ENCODE peak calls at places on chromosomes 2 and 18, in five cellular contexts. K is heart right ventricle, N is left ventricle myocardium inferior, Y is astrocyte of the cerebellum, Z is SJSA1. B is an unnamed sample.

GRCh38 chr2:231720971-231721640 is 12.8 kb downstream of the PTMA start:
- DNase-seq in Z (no peak), K (no peak), N (no peak), Y (no peak), B (no peak)

GRCh38 chr2:241817126-241817820 is 8.3 kb downstream of the NEU4 start:
- DNase-seq in Y (no peak), K (no peak), N (no peak), Z (no peak), B (no peak)

GRCh38 chr18:7174359-7175107 is 56.4 kb upstream of the LRRC30 start:
- DNase-seq in N (no peak), K (no peak), Z (no peak), Y (no peak), B (no peak)

GRCh38 chr2:145740302-145740701 is 1220.4 kb upstream of the ZEB2 start:
- DNase-seq in K (no peak), Y (no peak), N (no peak), Z (no peak), B (no peak)

GRCh38 chr2:34627003-34627402 is 1027.9 kb upstream of the FAM98A start:
- DNase-seq in K (no peak), Y (no peak), N (no peak), Z (no peak), B (no peak)

GRCh38 chr2:65429799-65430514 is 2.4 kb downstream of the SPRED2 start:
- DNase-seq in Z (no peak), K (peak), N (no peak), Y (no peak), B (no peak)

GRCh38 chr2:187274146-187274545 is 173.9 kb downstream of the CALCRL start:
- DNase-seq in Z (no peak), N (no peak), K (no peak), Y (no peak), B (no peak)

GRCh38 chr2:118145806-118146205 is 57.5 kb downstream of the INSIG2 start:
- DNase-seq in K (no peak), N (no peak), Z (no peak), Y (no peak), B (no peak)

GRCh38 chr2:216057688-216058193 is 23.9 kb downstream of the PECR start:
- DNase-seq in K (no peak), N (no peak), Z (no peak), Y (peak), B (peak)

GRCh38 chr2:113185643-113186315 is 12.0 kb downstream of the PSD4 start:
- DNase-seq in Y (peak), N (no peak), Z (no peak), K (no peak), B (no peak)

GRCh38 chr2:18750662-18751554 is 161.5 kb upstream of the NT5C1B start:
- DNase-seq in K (no peak), Z (no peak), N (no peak), Y (no peak), B (peak)

GRCh38 chr2:232377841-232378734 is 463 bp upstream of the ALPP start:
- DNase-seq in K (no peak), Z (no peak), N (no peak), Y (no peak), B (no peak)

GRCh38 chr2:45578056-45578843 is 32.8 kb downstream of the SRBD1 start:
- DNase-seq in Z (no peak), K (no peak), Y (no peak), N (no peak), B (no peak)

GRCh38 chr2:4884117-4884571 is 808.0 kb upstream of the SOX11 start:
- DNase-seq in Z (no peak), Y (no peak), N (no peak), K (no peak), B (no peak)

GRCh38 chr2:43139996-43140621 is 86.3 kb downstream of the ZFP36L2 start:
- DNase-seq in Y (no peak), N (peak), Z (no peak), K (peak), B (no peak)

GRCh38 chr2:145007673-145008263 is 487.8 kb upstream of the ZEB2 start:
- DNase-seq in K (peak), N (no peak), Z (no peak), Y (no peak), B (peak)

GRCh38 chr2:3216841-3217495 is 160.7 kb downstream of the EIPR1 start:
- DNase-seq in N (no peak), Y (no peak), Z (no peak), K (no peak), B (no peak)

GRCh38 chr2:98704499-98705332 is 26.2 kb downstream of the MGAT4A start:
- DNase-seq in N (no peak), Z (no peak), Y (no peak), K (no peak), B (no peak)

GRCh38 chr2:170087394-170087793 is 90.6 kb upstream of the MYO3B start:
- DNase-seq in Z (no peak), N (no peak), Y (no peak), K (no peak), B (peak)

GRCh38 chr2:217445726-217446125 is 557.1 kb downstream of the TNS1 start:
- DNase-seq in Z (no peak), Y (peak), K (no peak), N (no peak), B (no peak)

GRCh38 chr2:55585451-55586079 is 31.9 kb downstream of the PPP4R3B start:
- DNase-seq in K (no peak), N (no peak), Z (peak), Y (peak), B (peak)

GRCh38 chr2:230434677-230435324 is 18.8 kb downstream of the SP100 start:
- DNase-seq in K (no peak), N (no peak), Z (no peak), Y (no peak), B (no peak)

GRCh38 chr2:120899373-120899772 is 163.7 kb downstream of the GLI2 start:
- DNase-seq in K (no peak), Z (no peak), N (no peak), Y (no peak), B (no peak)

GRCh38 chr2:143730950-143731254 is 601.7 kb downstream of the ARHGAP15 start:
- DNase-seq in Z (no peak), Y (no peak), N (no peak), K (no peak), B (no peak)

DNA sequence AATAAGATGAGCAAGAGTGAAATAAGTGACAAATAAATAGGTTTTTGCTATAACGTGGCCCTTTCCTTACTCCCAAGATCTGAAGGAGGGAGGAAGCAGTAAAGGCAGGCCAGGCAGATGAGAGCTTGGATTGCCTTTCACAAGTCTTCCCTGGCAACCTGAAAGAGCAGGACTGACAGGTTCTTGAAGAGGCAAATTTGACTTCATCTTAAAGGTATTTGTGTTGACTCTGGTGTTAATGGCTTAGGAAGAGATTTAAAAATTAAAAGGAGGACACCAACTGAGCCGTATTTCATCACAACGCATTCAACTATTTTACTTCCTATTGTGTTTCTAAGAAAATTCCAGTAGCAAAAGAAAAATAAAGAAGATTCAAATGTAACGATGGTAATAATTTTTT is 3.2 kb downstream of the STRN start:
- DNase-seq in Y (no peak), Z (no peak), N (no peak), K (no peak), B (no peak)
- H3K4me3 ChIP-seq in Y (no peak), Z (no peak), N (no peak), K (no peak), B (no peak)

DNA sequence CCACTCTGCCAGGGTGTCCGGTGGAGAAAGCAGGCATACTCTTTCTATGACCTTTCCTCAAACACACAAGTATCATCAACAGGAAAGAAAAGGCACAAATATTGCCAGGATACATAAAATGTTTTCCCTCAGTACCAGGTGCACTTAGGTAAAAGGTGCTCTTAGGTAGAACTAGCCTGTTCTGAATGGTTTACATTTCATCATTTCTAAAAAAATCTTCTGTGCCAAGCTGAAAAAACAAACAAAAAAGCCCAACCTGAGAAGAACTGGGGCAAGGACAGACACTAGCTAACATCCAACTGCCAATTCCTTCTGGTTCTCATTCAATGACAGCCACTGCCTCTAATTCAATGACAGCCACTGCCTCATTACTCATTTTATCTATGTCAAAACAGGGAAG is 68.5 kb downstream of the SPIRE1 start:
- DNase-seq in K (no peak), N (no peak), Y (no peak), Z (no peak), B (no peak)
- H3K4me3 ChIP-seq in K (no peak), N (no peak), Y (no peak), Z (no peak), B (no peak)

GRCh38 chr2:218959761-218960195 is 312 bp downstream of the CDK5R2 start:
- DNase-seq in N (no peak), Y (no peak), Z (no peak), K (no peak), B (no peak)

GRCh38 chr2:218961229-218961628 is 1.8 kb downstream of the CDK5R2 start:
- DNase-seq in N (no peak), Y (no peak), K (no peak), Z (no peak), B (no peak)

GRCh38 chr2:218961651-218962570 is 2.4 kb downstream of the CDK5R2 start:
- DNase-seq in Z (no peak), K (no peak), N (no peak), Y (no peak), B (no peak)

GRCh38 chr2:218959141-218959731 is at the start of gene CDK5R2:
- DNase-seq in Y (peak), K (peak), N (peak), Z (peak), B (peak)

DNA sequence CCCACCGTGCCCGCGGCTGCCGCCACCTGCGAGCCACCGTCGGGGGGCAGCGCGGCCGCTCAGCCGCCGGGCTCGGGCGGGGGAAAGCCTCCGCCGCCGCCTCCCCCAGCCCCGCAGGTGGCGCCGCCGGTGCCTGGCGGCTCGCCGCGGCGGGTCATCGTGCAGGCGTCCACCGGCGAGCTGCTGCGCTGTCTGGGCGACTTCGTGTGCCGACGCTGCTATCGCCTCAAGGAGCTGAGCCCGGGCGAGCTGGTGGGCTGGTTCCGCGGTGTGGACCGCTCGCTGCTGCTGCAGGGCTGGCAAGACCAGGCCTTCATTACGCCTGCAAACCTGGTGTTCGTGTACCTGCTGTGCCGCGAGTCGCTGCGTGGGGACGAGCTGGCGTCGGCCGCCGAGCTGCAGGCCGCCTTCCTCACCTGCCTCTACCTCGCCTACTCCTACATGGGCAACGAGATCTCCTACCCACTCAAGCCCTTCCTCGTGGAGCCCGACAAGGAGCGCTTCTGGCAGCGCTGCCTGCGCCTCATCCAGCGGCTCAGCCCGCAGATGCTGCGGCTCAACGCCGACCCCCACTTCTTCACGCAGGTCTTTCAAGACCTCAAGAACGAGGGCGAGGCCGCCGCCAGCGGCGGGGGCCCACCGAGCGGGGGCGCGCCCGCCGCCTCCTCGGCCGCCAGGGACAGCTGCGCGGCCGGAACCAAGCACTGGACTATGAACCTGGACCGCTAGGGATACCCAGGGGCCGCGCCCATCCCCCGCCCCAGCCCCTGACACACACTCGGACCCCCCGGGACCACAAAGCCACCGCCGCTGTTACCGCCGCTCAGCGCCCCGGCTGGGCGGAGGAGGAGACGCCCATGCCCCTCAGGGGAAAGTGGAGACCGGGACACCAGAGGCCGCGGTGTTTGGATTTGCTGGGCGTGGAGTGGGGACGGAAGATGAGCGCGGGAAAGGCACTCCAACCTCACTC is 1.0 kb downstream of the CDK5R2 start:
- DNase-seq in Z (no peak), K (no peak), N (no peak), Y (no peak), B (no peak)
- H3K4me3 ChIP-seq in Z (no peak), K (no peak), N (peak), Y (no peak), B (no peak)

DNA sequence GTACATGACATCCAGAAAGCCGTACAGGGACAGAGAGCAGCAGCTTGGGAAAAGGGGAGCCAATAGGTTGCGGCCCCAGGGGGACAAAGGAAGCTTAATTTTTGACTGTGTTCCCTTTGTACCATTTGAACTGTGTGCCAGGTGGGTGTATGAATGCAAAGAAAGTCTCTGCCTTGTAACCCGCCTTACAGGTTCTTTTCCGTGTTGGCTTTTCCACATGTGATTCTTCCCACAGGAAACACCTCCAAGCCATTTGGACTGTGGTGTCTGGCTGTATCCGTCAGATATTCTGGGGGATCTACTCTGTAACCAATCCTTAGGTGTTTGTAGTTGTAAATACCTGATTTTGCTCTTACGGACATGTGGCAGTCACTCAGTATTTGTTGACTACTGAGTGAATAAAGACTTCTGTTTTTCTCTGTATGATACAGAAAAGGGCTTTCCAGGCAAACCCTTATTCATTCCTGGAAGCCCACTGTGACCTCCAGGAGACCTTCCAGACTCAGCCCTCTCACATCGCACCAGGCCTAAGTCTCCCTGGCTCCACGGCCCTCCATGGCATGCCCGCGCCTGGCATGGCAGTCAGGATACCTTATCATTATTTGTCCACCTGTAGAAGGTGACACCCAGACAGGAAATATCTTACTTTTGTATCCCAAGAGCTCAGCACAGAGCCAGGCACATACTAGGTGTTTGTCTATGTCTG is 1.2 kb downstream of the LRRFIP1 start:
- DNase-seq in N (no peak), K (no peak), Y (no peak), Z (no peak), B (no peak)
- H3K4me3 ChIP-seq in N (peak), K (peak), Y (peak), Z (peak), B (peak)

GRCh38 chr2:154699560-154699901 is 1.0 kb downstream of the KCNJ3 start:
- DNase-seq in K (no peak), Z (no peak), Y (no peak), N (no peak), B (no peak)

GRCh38 chr2:154698238-154698788 is at the start of gene KCNJ3:
- DNase-seq in Z (no peak), Y (no peak), N (no peak), K (no peak), B (no peak)

GRCh38 chr2:154698789-154699559 is 479 bp downstream of the KCNJ3 start:
- DNase-seq in Y (no peak), K (no peak), Z (no peak), N (no peak), B (no peak)

GRCh38 chr2:154696771-154697170 is 1.7 kb upstream of the KCNJ3 start:
- DNase-seq in Z (no peak), Y (no peak), N (no peak), K (no peak), B (no peak)

DNA sequence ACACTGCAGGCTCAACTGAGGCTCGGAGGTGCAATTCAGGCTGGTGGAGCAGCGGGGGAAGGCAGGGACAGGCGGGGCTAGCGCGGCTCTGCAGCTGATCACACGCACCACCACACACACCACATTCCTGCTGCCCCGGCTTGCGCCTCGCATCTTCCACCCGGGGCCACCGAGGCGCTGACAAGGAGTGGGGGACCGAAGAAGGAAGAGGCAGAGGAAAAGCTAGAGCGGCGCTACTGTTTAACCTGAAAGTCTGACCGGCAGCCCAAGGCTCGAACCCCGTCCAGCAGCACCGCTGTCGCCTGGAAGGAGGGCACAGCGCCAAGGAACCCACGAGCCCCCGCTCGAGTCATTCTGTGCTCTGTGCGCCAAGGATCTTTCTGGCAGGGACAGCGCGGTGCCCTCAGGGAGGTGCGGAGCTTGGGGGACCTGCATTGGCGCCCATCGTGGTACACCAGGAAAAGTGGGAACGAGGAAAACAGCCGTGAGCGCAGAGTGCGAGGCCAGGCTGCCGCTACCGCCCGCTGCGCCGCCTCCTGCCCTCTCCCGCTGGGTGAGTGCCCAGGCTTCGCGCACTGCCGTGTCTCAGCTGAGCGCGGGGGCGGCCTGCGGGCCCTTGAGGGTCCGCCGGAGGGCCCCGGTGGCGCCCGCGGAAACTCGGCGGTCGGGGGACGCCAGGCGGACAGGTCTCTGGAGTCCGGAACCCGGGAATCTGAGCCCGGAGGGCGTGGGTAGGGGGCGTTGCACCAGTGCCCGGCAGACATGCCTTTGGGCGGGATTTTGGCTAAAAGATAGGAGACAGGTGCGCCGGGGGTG is 865 bp upstream of the KCNJ3 start:
- DNase-seq in K (no peak), Z (no peak), Y (no peak), N (no peak), B (no peak)
- H3K4me3 ChIP-seq in K (peak), Z (no peak), Y (peak), N (peak), B (peak)

DNA sequence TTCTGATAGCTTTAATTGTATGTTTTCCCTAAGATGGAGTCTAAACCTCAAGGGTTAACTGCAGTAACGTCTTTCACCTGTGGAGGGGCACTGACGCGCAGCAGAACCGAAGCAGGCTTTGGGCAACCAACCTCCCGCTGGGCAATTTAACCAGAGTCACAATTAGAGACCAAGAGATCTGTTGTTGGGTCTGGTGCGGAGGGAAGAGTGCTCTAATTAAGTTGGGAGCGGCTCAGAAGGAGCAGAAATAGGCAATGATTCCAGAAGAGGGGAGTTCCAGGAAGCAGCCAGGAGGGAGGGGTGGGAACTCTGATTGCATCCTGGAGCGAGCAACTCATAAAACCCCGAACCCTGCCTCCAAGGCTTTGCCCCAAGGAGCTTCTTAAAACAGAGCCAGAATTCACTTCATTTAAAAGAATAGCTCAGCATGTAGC is 245.8 kb downstream of the PAX3 start:
- DNase-seq in K (no peak), Y (no peak), Z (no peak), N (no peak), B (no peak)
- H3K4me3 ChIP-seq in K (no peak), Y (no peak), Z (no peak), N (no peak), B (no peak)

GRCh38 chr2:20665261-20666113 is 1.5 kb upstream of the GDF7 start:
- DNase-seq in Z (no peak), N (no peak), K (no peak), Y (no peak), B (no peak)
- H3K4me3 ChIP-seq in Z (no peak), N (peak), K (peak), Y (no peak), B (no peak)

B was measured in skeletal muscle cell.